ENCODE peak calls at places on chromosomes 4 and X, in ten cellular contexts. A is HFFc6, F is PC-3, R is heart left ventricle, U is prostate gland, L is natural killer cell, J is tibial artery, D is neural crest cell, V is testis, C is brain microvascular endothelial cell. S is an unnamed sample.

GRCh38 chr4:18106620-18107019 is 85.1 kb upstream of the LCORL start:
- DNase-seq in A (no peak), F (no peak), R (no peak), U (no peak), L (no peak), J (no peak), D (no peak), V (no peak), C (no peak), S (no peak)

GRCh38 chrX:155876704-155877103 is 4.4 kb upstream of the VAMP7 start:
- DNase-seq in A (no peak), F (no peak), R (no peak), U (no peak), L (no peak), J (no peak), D (no peak), V (no peak), C (no peak), S (no peak)

GRCh38 chr4:171644430-171645057 is 168.7 kb upstream of the GALNTL6 start:
- DNase-seq in A (no peak), F (no peak), R (no peak), U (no peak), L (no peak), J (no peak), D (no peak), V (peak; percentile 27), C (no peak), S (no peak)

GRCh38 chr4:3328814-3329663 is 36.2 kb downstream of the RGS12 start:
- DNase-seq in A (no peak), F (no peak), R (peak; percentile 11), U (no peak), L (no peak), J (peak; percentile 21), D (no peak), V (no peak), C (no peak), S (no peak)

GRCh38 chrX:48045410-48046311 is 25.8 kb downstream of the ZNF630 start:
- DNase-seq in A (peak; percentile 1), F (peak; percentile 46), R (peak; percentile 49), U (no peak), L (no peak), J (no peak), D (no peak), V (peak; percentile 54), C (peak; percentile 69), S (no peak)

GRCh38 chr4:158291334-158292055 is 81.2 kb downstream of the TMEM144 start:
- DNase-seq in A (no peak), F (no peak), R (no peak), U (no peak), L (no peak), J (no peak), D (no peak), V (no peak), C (no peak), S (no peak)

GRCh38 chr4:147714575-147715401 is 17.1 kb upstream of the ARHGAP10 start:
- DNase-seq in A (peak; percentile 82), F (peak; percentile 80), R (peak; percentile 26), U (no peak), L (no peak), J (peak; percentile 76), D (no peak), V (no peak), C (peak; percentile 85), S (no peak)

GRCh38 chr4:108492816-108493595 is 127.4 kb upstream of the RPL34 start:
- DNase-seq in A (no peak), F (peak; percentile 4), R (no peak), U (no peak), L (no peak), J (no peak), D (peak; percentile 25), V (no peak), C (peak; percentile 23), S (peak; percentile 25)

GRCh38 chr4:141215972-141216761 is 4.5 kb upstream of the ZNF330 start:
- DNase-seq in A (no peak), F (no peak), R (no peak), U (no peak), L (no peak), J (no peak), D (no peak), V (no peak), C (no peak), S (no peak)

GRCh38 chrX:65596270-65596669 is 61.7 kb upstream of the LAS1L start:
- DNase-seq in A (peak; percentile 42), F (peak; percentile 28), R (no peak), U (no peak), L (peak; percentile 38), J (peak; percentile 64), D (no peak), V (peak; percentile 14), C (peak; percentile 22), S (no peak)

GRCh38 chr4:13988347-13989265 is 361.1 kb upstream of the BOD1L1 start:
- DNase-seq in A (peak; percentile 77), F (peak; percentile 9), R (no peak), U (no peak), L (no peak), J (peak; percentile 90), D (no peak), V (peak; percentile 49), C (peak; percentile 98), S (no peak)

GRCh38 chrX:96445531-96446065 is 239.0 kb upstream of the DIAPH2 start:
- DNase-seq in A (no peak), F (no peak), R (no peak), U (no peak), L (no peak), J (no peak), D (no peak), V (no peak), C (no peak), S (no peak)

GRCh38 chr4:57193996-57194675 is 84.0 kb upstream of the IGFBP7 start:
- DNase-seq in A (no peak), F (no peak), R (no peak), U (no peak), L (no peak), J (no peak), D (no peak), V (no peak), C (no peak), S (no peak)

GRCh38 chrX:10128386-10128785 is 28.4 kb upstream of the CLCN4 start:
- DNase-seq in A (no peak), F (no peak), R (no peak), U (no peak), L (no peak), J (no peak), D (no peak), V (no peak), C (no peak), S (no peak)

GRCh38 chrX:102067966-102068723 is 57.3 kb upstream of the TCEAL2 start:
- DNase-seq in A (peak; percentile 19), F (peak; percentile 48), R (no peak), U (no peak), L (no peak), J (no peak), D (peak; percentile 14), V (peak; percentile 16), C (peak; percentile 24), S (no peak)
- TF ChIP-seq CTCF in A (peak; percentile 69), F (peak; percentile 61), R (peak; percentile 6), U (peak; percentile 37), L (no peak), J (peak; percentile 30), D (peak; percentile 64), V (peak; percentile 26), C (peak; percentile 55), S (peak; percentile 32)

DNA sequence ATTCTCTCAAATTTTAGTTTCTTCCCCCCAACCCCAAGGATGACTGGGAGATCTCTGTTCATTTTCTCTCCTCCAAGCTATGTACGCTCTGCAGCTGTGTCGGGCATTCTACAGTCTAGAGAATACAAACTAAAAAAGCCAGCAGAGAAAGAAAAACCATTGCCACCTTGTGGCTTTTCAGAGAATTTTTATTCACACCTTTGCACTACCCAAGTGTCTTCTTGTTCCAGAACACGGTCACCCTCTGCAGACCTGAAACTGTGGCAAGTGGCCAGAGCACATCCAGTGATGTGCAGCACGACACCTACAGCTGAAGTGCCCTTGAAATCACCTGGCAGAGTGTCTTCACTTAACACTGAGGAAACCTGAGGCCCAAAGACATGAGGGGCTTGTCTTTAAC is 68.6 kb downstream of the CHST7 start:
- DNase-seq in A (peak; percentile 2), F (peak; percentile 34), R (no peak), U (no peak), L (no peak), J (no peak), D (no peak), V (no peak), C (no peak), S (no peak)
- TF ChIP-seq CTCF in A (peak; percentile 76), F (peak; percentile 50), R (peak; percentile 31), U (peak; percentile 31), L (no peak), J (peak; percentile 50), D (peak; percentile 40), V (peak; percentile 26), C (peak; percentile 25), S (no peak)

GRCh38 chrX:141278306-141278705 is 36.0 kb upstream of the SPANXC start:
- DNase-seq in A (no peak), F (peak; percentile 54), R (no peak), U (no peak), L (no peak), J (no peak), D (peak; percentile 1), V (peak; percentile 22), C (no peak), S (peak; percentile 13)
- TF ChIP-seq CTCF in A (peak; percentile 72), F (peak; percentile 82), R (peak; percentile 15), U (peak; percentile 21), L (no peak), J (peak; percentile 16), D (peak; percentile 72), V (peak; percentile 22), C (peak; percentile 76), S (peak; percentile 45)

GRCh38 chr4:155999743-156000142 is 46.1 kb upstream of the CTSO start:
- DNase-seq in A (no peak), F (peak; percentile 10), R (no peak), U (no peak), L (no peak), J (no peak), D (peak; percentile 61), V (peak; percentile 63), C (peak; percentile 32), S (peak; percentile 84)
- TF ChIP-seq CTCF in A (peak; percentile 41), F (peak; percentile 49), R (no peak), U (no peak), L (no peak), J (no peak), D (peak; percentile 50), V (no peak), C (peak; percentile 75), S (peak; percentile 50)

GRCh38 chrX:154121207-154121606 is 22.8 kb upstream of the OPN1LW start:
- DNase-seq in A (no peak), F (no peak), R (no peak), U (no peak), L (no peak), J (no peak), D (no peak), V (no peak), C (no peak), S (no peak)
- TF ChIP-seq CTCF in A (no peak), F (no peak), R (no peak), U (no peak), L (no peak), J (no peak), D (no peak), V (no peak), C (no peak), S (no peak)

GRCh38 chr4:74042681-74043080 is 4.2 kb upstream of the CXCL3 start:
- DNase-seq in A (no peak), F (peak; percentile 49), R (no peak), U (no peak), L (no peak), J (no peak), D (no peak), V (no peak), C (no peak), S (no peak)
- TF ChIP-seq CTCF in A (no peak), F (peak; percentile 42), R (no peak), U (no peak), L (no peak), J (no peak), D (no peak), V (no peak), C (no peak), S (no peak)

S was measured in glutamatergic neuron.